ENCODE peak calls at places on chromosomes 12 and 14, in nine cellular contexts. V is OCI-LY7; R is NCI-H1436; I is T-helper 22 cell; P is activated CD4-positive, alpha-beta T cell treated with anti-CD3 and anti-CD28 coated beads, Interleukin-2, amount 50 U/mL, for 1 hour; H is activated T-helper 1 cell treated with Interleukin-2 at 50 U/mL for 16 hours; K is activated B cell treated with CpG ODN at 0.5 μM for 24 hours; E is kidney glomerular epithelial cell; B is coronary artery. D is an unnamed sample.
A peak's percentile ranks its signal among the peaks of the same experiment; 100 is the strongest.

GRCh38 chr12:21545557-21545956 is 19.5 kb downstream of the SPX start:
- DNase-seq in V (no peak), R (no peak), I (no peak), P (no peak), H (no peak), K (no peak), E (no peak), B (no peak), D (no peak)

GRCh38 chr12:80213871-80214270 is 114.5 kb downstream of the OTOGL start:
- DNase-seq in V (no peak), R (no peak), I (no peak), P (no peak), H (no peak), K (no peak), E (no peak), B (no peak), D (no peak)

GRCh38 chr12:108175310-108175709 is 46.2 kb downstream of the WSCD2 start:
- DNase-seq in V (no peak), R (no peak), I (no peak), P (no peak), H (no peak), K (no peak), E (no peak), B (no peak), D (no peak)

GRCh38 chr14:105119410-105120025 is 49.1 kb downstream of the JAG2 start:
- DNase-seq in V (no peak), R (no peak), I (no peak), P (no peak), H (no peak), K (no peak), E (no peak), B (peak; percentile 41), D (no peak)

GRCh38 chr14:81219821-81220487 is 805 bp downstream of the GTF2A1 start:
- DNase-seq in V (peak; percentile 67), R (peak; percentile 5), I (peak; percentile 24), P (peak; percentile 40), H (peak; percentile 24), K (peak; percentile 57), E (no peak), B (no peak), D (peak; percentile 78)

GRCh38 chr14:89576132-89576923 is 159.3 kb upstream of the FOXN3 start:
- DNase-seq in V (no peak), R (no peak), I (no peak), P (no peak), H (no peak), K (no peak), E (no peak), B (no peak), D (no peak)

GRCh38 chr12:2332947-2333346 is 280.2 kb downstream of the CACNA1C start:
- DNase-seq in V (no peak), R (no peak), I (no peak), P (no peak), H (no peak), K (no peak), E (no peak), B (no peak), D (no peak)

GRCh38 chr12:62291888-62292760 is 31.9 kb downstream of the USP15 start:
- DNase-seq in V (no peak), R (no peak), I (no peak), P (no peak), H (no peak), K (no peak), E (no peak), B (no peak), D (peak; percentile 19)

GRCh38 chr12:6927379-6927991 is at the start of gene ATN1:
- DNase-seq in V (no peak), R (peak; percentile 44), I (no peak), P (peak; percentile 34), H (no peak), K (peak; percentile 58), E (peak; percentile 38), B (peak; percentile 92), D (peak; percentile 90)

GRCh38 chr14:69107407-69108003 is 45.4 kb downstream of the DCAF5 start:
- DNase-seq in V (peak; percentile 51), R (peak; percentile 74), I (no peak), P (peak; percentile 15), H (no peak), K (no peak), E (peak; percentile 83), B (no peak), D (peak; percentile 37)

GRCh38 chr12:21451529-21451928 is 14.1 kb downstream of the PYROXD1 start:
- DNase-seq in V (no peak), R (no peak), I (no peak), P (no peak), H (no peak), K (no peak), E (peak; percentile 41), B (no peak), D (no peak)

GRCh38 chr14:44165286-44165685 is 341.8 kb downstream of the FSCB start:
- DNase-seq in V (no peak), R (no peak), I (no peak), P (no peak), H (no peak), K (no peak), E (no peak), B (no peak), D (no peak)

GRCh38 chr12:131134523-131135310 is 181.0 kb downstream of the ADGRD1 start:
- DNase-seq in V (no peak), R (no peak), I (no peak), P (no peak), H (no peak), K (no peak), E (no peak), B (no peak), D (no peak)

GRCh38 chr14:97185186-97185585 is 388.0 kb downstream of the VRK1 start:
- DNase-seq in V (peak; percentile 2), R (no peak), I (no peak), P (no peak), H (no peak), K (no peak), E (no peak), B (no peak), D (no peak)

GRCh38 chr14:65195042-65195719 is 92.9 kb upstream of the MAX start:
- DNase-seq in V (peak; percentile 64), R (no peak), I (no peak), P (no peak), H (no peak), K (no peak), E (no peak), B (no peak), D (no peak)

GRCh38 chr12:65655074-65655493 is 169.2 kb upstream of the HMGA2 start:
- DNase-seq in V (no peak), R (no peak), I (no peak), P (no peak), H (no peak), K (no peak), E (no peak), B (no peak), D (no peak)

GRCh38 chr14:23114669-23115491 is 4.2 kb downstream of the CEBPE start:
- DNase-seq in V (no peak), R (no peak), I (no peak), P (no peak), H (no peak), K (no peak), E (peak; percentile 96), B (no peak), D (no peak)

GRCh38 chr14:54877015-54877702 is 25.5 kb downstream of the GCH1 start:
- DNase-seq in V (no peak), R (no peak), I (no peak), P (no peak), H (no peak), K (no peak), E (no peak), B (no peak), D (no peak)

GRCh38 chr12:79555006-79555925 is 135.5 kb downstream of the PAWR start:
- DNase-seq in V (peak; percentile 31), R (no peak), I (no peak), P (no peak), H (no peak), K (no peak), E (peak; percentile 89), B (no peak), D (no peak)

GRCh38 chr14:99518441-99519346 is 37.5 kb downstream of the CCNK start:
- DNase-seq in V (peak; percentile 72), R (peak; percentile 49), I (peak; percentile 45), P (peak; percentile 85), H (peak; percentile 67), K (peak; percentile 73), E (peak; percentile 35), B (no peak), D (peak; percentile 74)

GRCh38 chr12:92408072-92408900 is 262.6 kb upstream of the BTG1 start:
- DNase-seq in V (peak; percentile 81), R (peak; percentile 33), I (no peak), P (peak; percentile 32), H (no peak), K (no peak), E (no peak), B (no peak), D (no peak)

GRCh38 chr14:95326987-95327386 is 7.3 kb upstream of the CLMN start:
- DNase-seq in V (peak; percentile 73), R (no peak), I (no peak), P (no peak), H (no peak), K (no peak), E (no peak), B (no peak), D (no peak)

GRCh38 chr14:101072945-101073597 is 169.5 kb upstream of the RTL1 start:
- DNase-seq in V (no peak), R (peak; percentile 88), I (no peak), P (no peak), H (no peak), K (peak; percentile 15), E (peak; percentile 98), B (peak; percentile 72), D (no peak)

GRCh38 chr12:6342140-6342889 is 439 bp upstream of the TNFRSF1A start:
- DNase-seq in V (no peak), R (no peak), I (no peak), P (no peak), H (no peak), K (no peak), E (no peak), B (no peak), D (no peak)

GRCh38 chr12:69880566-69880965 is 55.5 kb downstream of the MYRFL start:
- DNase-seq in V (peak; percentile 28), R (no peak), I (no peak), P (no peak), H (no peak), K (no peak), E (no peak), B (no peak), D (no peak)

GRCh38 chr12:116343331-116343884 is 65.9 kb upstream of the MED13L start:
- DNase-seq in V (no peak), R (no peak), I (no peak), P (no peak), H (no peak), K (no peak), E (no peak), B (no peak), D (no peak)

GRCh38 chr12:45572114-45572513 is 157.4 kb upstream of the ARID2 start:
- DNase-seq in V (no peak), R (no peak), I (no peak), P (no peak), H (no peak), K (no peak), E (no peak), B (no peak), D (no peak)

GRCh38 chr12:14278294-14278953 is 87.1 kb upstream of the ATF7IP start:
- DNase-seq in V (peak; percentile 79), R (no peak), I (no peak), P (no peak), H (no peak), K (no peak), E (no peak), B (no peak), D (no peak)

GRCh38 chr14:60649815-60650381 is 621 bp upstream of the SIX1 start:
- DNase-seq in V (no peak), R (no peak), I (no peak), P (no peak), H (no peak), K (no peak), E (no peak), B (no peak), D (no peak)

GRCh38 chr14:28875937-28876910 is 109.6 kb downstream of the FOXG1 start:
- DNase-seq in V (no peak), R (peak; percentile 49), I (no peak), P (no peak), H (no peak), K (no peak), E (no peak), B (no peak), D (no peak)

GRCh38 chr12:94644622-94645021 is 5.7 kb downstream of the TMCC3 start:
- DNase-seq in V (no peak), R (no peak), I (no peak), P (no peak), H (no peak), K (no peak), E (peak; percentile 71), B (no peak), D (no peak)

D was measured in heart left ventricle.